ENCODE peak calls at places on chromosome 5, in seven cellular contexts. D is H1, E is K562, X is GM12891, V is HepG2, R is SK-N-SH, S is GM12878. F is an unnamed sample.

GRCh38 chr5:148314187-148314586 is 2.0 kb downstream of the SPINK7 start:
- DNase-seq in D (no peak), E (no peak), X (no peak), V (no peak), R (no peak), S (no peak), F (no peak)

GRCh38 chr5:137185193-137185592 is 313.9 kb downstream of the SPOCK1 start:
- DNase-seq in D (no peak), E (no peak), X (no peak), V (no peak), R (no peak), S (no peak), F (no peak)

GRCh38 chr5:36444582-36444999 is 142.9 kb upstream of the RANBP3L start:
- DNase-seq in D (no peak), E (no peak), X (no peak), V (no peak), R (no peak), S (no peak), F (no peak)

GRCh38 chr5:178336889-178337785 is 104.5 kb upstream of the PHYKPL start:
- DNase-seq in D (peak; percentile 45), E (no peak), X (no peak), V (no peak), R (peak; percentile 78), S (no peak), F (no peak)

GRCh38 chr5:108953940-108954339 is 206.2 kb downstream of the FER start:
- DNase-seq in D (no peak), E (no peak), X (no peak), V (no peak), R (no peak), S (no peak), F (no peak)

GRCh38 chr5:110086658-110087388 is 397.1 kb downstream of the MAN2A1 start:
- DNase-seq in D (no peak), E (no peak), X (no peak), V (no peak), R (no peak), S (no peak), F (no peak)

GRCh38 chr5:8474569-8474930 is 605.6 kb downstream of the MTRR start:
- DNase-seq in D (no peak), E (no peak), X (no peak), V (no peak), R (no peak), S (no peak), F (no peak)

GRCh38 chr5:51034501-51034900 is 348.7 kb upstream of the ISL1 start:
- DNase-seq in D (no peak), E (no peak), X (no peak), V (no peak), R (no peak), S (no peak), F (no peak)

GRCh38 chr5:111143910-111144309 is 51.8 kb downstream of the WDR36 start:
- DNase-seq in D (no peak), E (no peak), X (no peak), V (no peak), R (no peak), S (no peak), F (no peak)

DNA sequence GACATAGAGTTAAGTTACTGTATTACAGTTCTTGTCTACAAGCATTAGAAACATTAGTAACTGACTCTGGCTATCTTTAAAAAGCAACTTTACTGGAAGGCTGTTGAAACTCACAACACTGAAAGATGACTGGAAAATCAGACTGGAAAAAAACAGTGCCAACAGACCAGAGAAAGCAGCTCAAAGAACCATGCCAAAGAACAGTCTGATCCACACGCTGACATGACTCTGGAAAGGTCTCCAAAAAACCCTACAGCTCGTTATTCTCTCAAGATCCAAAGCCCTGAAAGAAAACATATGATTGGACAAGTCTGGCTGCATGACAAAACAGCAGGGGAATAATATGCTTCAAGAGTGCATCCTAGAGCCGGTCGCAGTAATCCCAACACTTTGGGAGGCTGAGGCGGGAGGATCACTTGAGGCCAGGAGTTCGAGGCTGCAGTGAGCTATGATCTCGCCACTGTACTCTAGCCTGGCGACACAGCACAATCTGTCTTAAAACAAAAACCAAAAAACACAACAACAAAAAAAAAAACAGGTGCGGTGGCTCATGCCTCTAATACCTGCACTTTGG is 5.6 kb downstream of the GOLPH3 start:
- DNase-seq in D (no peak), E (no peak), X (no peak), V (no peak), R (no peak), S (no peak), F (no peak)
- TF ChIP-seq POLR2AphosphoS5 in D (no peak), E (no peak), X (no peak), V (no peak), R (no peak), S (no peak), F (no peak)

GRCh38 chr5:966345-966710 is 42.3 kb upstream of the NKD2 start:
- DNase-seq in D (peak; percentile 26), E (no peak), X (no peak), V (no peak), R (no peak), S (no peak), F (no peak)

GRCh38 chr5:964821-965220 is 43.8 kb upstream of the NKD2 start:
- DNase-seq in D (no peak), E (no peak), X (no peak), V (no peak), R (no peak), S (no peak), F (no peak)

GRCh38 chr5:966941-967340 is 41.7 kb upstream of the NKD2 start:
- DNase-seq in D (no peak), E (no peak), X (no peak), V (no peak), R (no peak), S (no peak), F (no peak)

GRCh38 chr5:963673-964531 is 44.7 kb upstream of the NKD2 start:
- DNase-seq in D (no peak), E (peak; percentile 77), X (peak; percentile 61), V (no peak), R (peak; percentile 80), S (no peak), F (peak; percentile 69)

DNA sequence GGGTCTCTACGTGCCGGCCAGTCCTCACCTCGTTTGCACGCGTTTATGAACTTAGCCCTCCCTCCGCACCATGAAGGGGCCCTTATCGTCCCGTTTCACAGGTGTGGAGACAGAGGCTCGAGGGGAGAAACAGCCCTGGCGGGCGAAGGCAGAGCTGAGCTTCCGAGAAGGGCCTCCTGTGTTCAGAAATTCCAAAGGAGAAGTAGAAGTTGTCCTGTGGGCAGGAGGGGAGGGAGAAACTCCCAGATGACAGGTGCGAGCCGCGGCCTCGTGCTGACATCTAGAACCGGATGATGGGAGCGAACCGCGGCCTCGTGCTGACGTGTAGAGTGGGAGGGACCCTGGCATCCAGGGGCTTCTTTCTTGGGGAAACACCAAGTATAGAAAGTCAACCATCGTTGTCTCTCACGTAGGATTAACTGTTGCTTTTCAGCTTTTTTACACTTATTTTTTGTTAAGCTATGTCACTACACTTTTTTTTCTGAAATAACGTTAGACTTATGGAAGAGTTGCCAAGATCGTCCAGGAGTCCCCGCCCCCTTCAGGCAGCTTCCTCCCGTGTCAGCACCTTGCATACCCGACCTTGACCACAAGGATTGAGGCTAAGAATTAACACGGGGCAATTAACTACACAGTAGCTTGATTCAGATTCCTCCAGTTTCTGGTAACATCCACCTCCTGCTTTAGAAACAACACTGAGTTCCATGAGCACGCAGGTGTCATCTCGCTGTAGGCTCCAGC is 42.8 kb upstream of the NKD2 start:
- DNase-seq in D (no peak), E (peak; percentile 59), X (no peak), V (no peak), R (no peak), S (no peak), F (no peak)
- TF ChIP-seq TAF1 in D (no peak), E (no peak), X (no peak), V (no peak), R (no peak), S (no peak), F (no peak)

GRCh38 chr5:73484511-73484910 is 13.7 kb upstream of the BTF3 start:
- DNase-seq in D (no peak), E (no peak), X (no peak), V (no peak), R (no peak), S (no peak), F (no peak)

GRCh38 chr5:73485715-73486114 is 12.5 kb upstream of the BTF3 start:
- DNase-seq in D (no peak), E (no peak), X (no peak), V (no peak), R (no peak), S (no peak), F (no peak)

GRCh38 chr5:73488806-73489205 is 9.4 kb upstream of the BTF3 start:
- DNase-seq in D (no peak), E (peak; percentile 54), X (no peak), V (no peak), R (no peak), S (no peak), F (no peak)

GRCh38 chr5:73487815-73488214 is 10.4 kb upstream of the BTF3 start:
- DNase-seq in D (no peak), E (no peak), X (no peak), V (no peak), R (no peak), S (no peak), F (no peak)

GRCh38 chr5:73486119-73486899 is 11.9 kb upstream of the BTF3 start:
- DNase-seq in D (peak; percentile 55), E (no peak), X (no peak), V (no peak), R (no peak), S (no peak), F (no peak)
- TF ChIP-seq POLR2AphosphoS5 in D (peak; percentile 28), E (no peak), X (no peak), V (no peak), R (no peak), S (no peak), F (no peak)

DNA sequence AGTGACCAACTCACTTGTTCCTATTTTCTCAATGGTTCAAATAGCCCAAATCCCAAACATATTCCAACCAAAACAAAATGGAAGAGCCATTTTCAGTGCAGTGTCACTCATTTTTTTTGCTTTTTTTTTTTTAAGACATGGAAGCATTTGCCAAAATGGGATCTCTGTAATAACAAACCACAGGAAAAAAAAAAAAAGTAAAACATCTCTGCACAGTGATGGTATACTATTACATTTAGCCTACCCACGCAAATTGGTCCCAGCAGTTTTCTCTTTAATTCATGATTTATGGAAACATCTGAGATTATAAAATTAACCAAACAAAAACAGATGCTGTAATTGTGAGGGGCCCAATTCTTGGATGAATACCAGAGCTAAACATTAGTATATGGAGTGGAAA is 566.7 kb downstream of the ZNF608 start:
- DNase-seq in D (no peak), E (no peak), X (no peak), V (no peak), R (no peak), S (no peak), F (no peak)
- TF ChIP-seq TAF1 in D (no peak), E (no peak), X (no peak), V (no peak), R (no peak), S (no peak), F (no peak)

F was measured in GM12892.